ENCODE peak calls at places on chromosomes 7 and 10, in five cellular contexts. One of them, this sample, is unnamed. For H3K4me1, the result is how much of the 10 kb centered on the place peaks cover.

GRCh38 chr7:44650772-44651171 is 44.3 kb downstream of the OGDH start:
- DNase-seq in IMR-90: no peak
- DNase-seq in A549: no peak
- DNase-seq in pancreas: no peak
- DNase-seq in PC-3: no peak
- DNase-seq in this sample: no peak

GRCh38 chr7:121153995-121154394 is 165.5 kb downstream of the CPED1 start:
- DNase-seq in pancreas: no peak
- DNase-seq in A549: no peak
- DNase-seq in IMR-90: no peak
- DNase-seq in PC-3: no peak
- DNase-seq in this sample: peak

GRCh38 chr7:128755816-128756476 is 16.8 kb downstream of the CALU start:
- DNase-seq in IMR-90: peak
- DNase-seq in pancreas: no peak
- DNase-seq in A549: no peak
- DNase-seq in PC-3: no peak
- DNase-seq in this sample: peak

GRCh38 chr10:112026438-112026837 is 157.1 kb downstream of the GPAM start:
- DNase-seq in A549: no peak
- DNase-seq in IMR-90: no peak
- DNase-seq in PC-3: peak
- DNase-seq in pancreas: no peak
- DNase-seq in this sample: no peak

GRCh38 chr7:43758861-43759683 is 592 bp downstream of the BLVRA start:
- DNase-seq in IMR-90: peak
- DNase-seq in A549: no peak
- DNase-seq in pancreas: no peak
- DNase-seq in PC-3: peak
- DNase-seq in this sample: peak

GRCh38 chr10:78378192-78378591 is 344.5 kb downstream of the RPS24 start:
- DNase-seq in PC-3: no peak
- DNase-seq in IMR-90: no peak
- DNase-seq in pancreas: no peak
- DNase-seq in A549: no peak
- DNase-seq in this sample: no peak

GRCh38 chr7:98314469-98314868 is 33.0 kb downstream of the BRI3 start:
- DNase-seq in PC-3: no peak
- DNase-seq in pancreas: no peak
- DNase-seq in A549: no peak
- DNase-seq in IMR-90: peak
- DNase-seq in this sample: no peak

GRCh38 chr7:44964384-44964830 is 14.4 kb downstream of the MYO1G start:
- DNase-seq in pancreas: no peak
- DNase-seq in PC-3: no peak
- DNase-seq in A549: peak
- DNase-seq in IMR-90: peak
- DNase-seq in this sample: peak

GRCh38 chr10:60388709-60389241 is 900 bp downstream of the ANK3 start:
- DNase-seq in PC-3: peak
- DNase-seq in A549: no peak
- DNase-seq in IMR-90: no peak
- DNase-seq in pancreas: no peak
- DNase-seq in this sample: no peak

GRCh38 chr7:65731562-65732035 is 141.3 kb upstream of the VKORC1L1 start:
- DNase-seq in pancreas: peak
- DNase-seq in PC-3: no peak
- DNase-seq in A549: no peak
- DNase-seq in IMR-90: no peak
- DNase-seq in this sample: no peak

GRCh38 chr7:71682841-71683341 is 550.9 kb downstream of the GALNT17 start:
- DNase-seq in IMR-90: no peak
- DNase-seq in A549: no peak
- DNase-seq in pancreas: no peak
- DNase-seq in PC-3: no peak
- DNase-seq in this sample: no peak

GRCh38 chr7:74653686-74654181 is 3.8 kb upstream of the GTF2I start:
- DNase-seq in IMR-90: no peak
- DNase-seq in PC-3: no peak
- DNase-seq in A549: no peak
- DNase-seq in pancreas: no peak
- DNase-seq in this sample: no peak

GRCh38 chr10:53664620-53665019 is 892.0 kb upstream of the MBL2 start:
- DNase-seq in IMR-90: no peak
- DNase-seq in pancreas: no peak
- DNase-seq in PC-3: peak
- DNase-seq in A549: no peak
- DNase-seq in this sample: no peak

GRCh38 chr7:66826649-66827048 is 86.1 kb downstream of the RABGEF1 start:
- DNase-seq in pancreas: no peak
- DNase-seq in PC-3: no peak
- DNase-seq in A549: no peak
- DNase-seq in IMR-90: no peak
- DNase-seq in this sample: no peak

GRCh38 chr10:126391162-126391880 is 3.0 kb upstream of the ADAM12 start:
- DNase-seq in PC-3: no peak
- DNase-seq in A549: no peak
- DNase-seq in IMR-90: peak
- DNase-seq in pancreas: no peak
- DNase-seq in this sample: no peak

GRCh38 chr10:60733189-60733815 is 45.0 kb upstream of the CDK1 start:
- DNase-seq in pancreas: peak
- DNase-seq in IMR-90: no peak
- DNase-seq in PC-3: peak
- DNase-seq in A549: peak
- DNase-seq in this sample: peak

GRCh38 chr7:131826960-131827359 is 270.5 kb upstream of the PODXL start:
- DNase-seq in PC-3: no peak
- DNase-seq in IMR-90: no peak
- DNase-seq in pancreas: no peak
- DNase-seq in A549: peak
- DNase-seq in this sample: no peak

GRCh38 chr7:47502240-47502877 is 79.6 kb downstream of the TNS3 start:
- DNase-seq in IMR-90: no peak
- DNase-seq in A549: no peak
- DNase-seq in PC-3: no peak
- DNase-seq in pancreas: no peak
- DNase-seq in this sample: no peak

GRCh38 chr7:47505317-47506007 is 76.4 kb downstream of the TNS3 start:
- DNase-seq in PC-3: no peak
- DNase-seq in A549: no peak
- DNase-seq in pancreas: no peak
- DNase-seq in IMR-90: no peak
- DNase-seq in this sample: no peak

GRCh38 chr7:47503283-47503682 is 78.6 kb downstream of the TNS3 start:
- DNase-seq in IMR-90: peak
- DNase-seq in pancreas: no peak
- DNase-seq in PC-3: no peak
- DNase-seq in A549: no peak
- DNase-seq in this sample: peak

GRCh38 chr7:47506716-47507354 is 75.1 kb downstream of the TNS3 start:
- DNase-seq in PC-3: no peak
- DNase-seq in A549: no peak
- DNase-seq in IMR-90: peak
- DNase-seq in pancreas: no peak
- DNase-seq in this sample: peak

GRCh38 chr7:47504546-47505316 is 77.2 kb downstream of the TNS3 start:
- DNase-seq in pancreas: no peak
- DNase-seq in IMR-90: no peak
- DNase-seq in PC-3: no peak
- DNase-seq in A549: no peak
- DNase-seq in this sample: no peak
- H3K4me1 ChIP-seq in pancreas: under half
- H3K4me1 ChIP-seq in IMR-90: under half
- H3K4me1 ChIP-seq in PC-3: under half
- H3K4me1 ChIP-seq in A549: half or more
- H3K4me1 ChIP-seq in this sample: under half

GRCh38 chr7:130222-130572 is 62.2 kb upstream of the FAM20C start:
- DNase-seq in IMR-90: no peak
- DNase-seq in pancreas: no peak
- DNase-seq in A549: no peak
- DNase-seq in PC-3: no peak
- DNase-seq in this sample: no peak
- H3K4me3 ChIP-seq in IMR-90: no peak
- H3K4me3 ChIP-seq in pancreas: no peak
- H3K4me3 ChIP-seq in A549: no peak
- H3K4me3 ChIP-seq in PC-3: no peak
- H3K4me3 ChIP-seq in this sample: peak

GRCh38 chr10:119651514-119652327 is 541 bp downstream of the BAG3 start:
- DNase-seq in pancreas: peak
- DNase-seq in IMR-90: no peak
- DNase-seq in PC-3: no peak
- DNase-seq in A549: no peak
- DNase-seq in this sample: peak

GRCh38 chr10:119654540-119654939 is 3.4 kb downstream of the BAG3 start:
- DNase-seq in IMR-90: no peak
- DNase-seq in PC-3: peak
- DNase-seq in pancreas: no peak
- DNase-seq in A549: peak
- DNase-seq in this sample: no peak

GRCh38 chr10:119652361-119652760 is 1.2 kb downstream of the BAG3 start:
- DNase-seq in pancreas: no peak
- DNase-seq in IMR-90: peak
- DNase-seq in A549: peak
- DNase-seq in PC-3: peak
- DNase-seq in this sample: peak

GRCh38 chr10:119650692-119651513 is at the start of gene BAG3:
- DNase-seq in A549: peak
- DNase-seq in PC-3: peak
- DNase-seq in IMR-90: peak
- DNase-seq in pancreas: peak
- DNase-seq in this sample: peak

GRCh38 chr10:119653209-119653608 is 2.0 kb downstream of the BAG3 start:
- DNase-seq in PC-3: no peak
- DNase-seq in A549: no peak
- DNase-seq in pancreas: no peak
- DNase-seq in IMR-90: peak
- DNase-seq in this sample: peak
- H3K4me1 ChIP-seq in PC-3: under half
- H3K4me1 ChIP-seq in A549: under half
- H3K4me1 ChIP-seq in pancreas: under half
- H3K4me1 ChIP-seq in IMR-90: under half
- H3K4me1 ChIP-seq in this sample: half or more

GRCh38 chr7:95690367-95690947 is 81.9 kb upstream of the DYNC1I1 start:
- DNase-seq in A549: peak
- DNase-seq in IMR-90: peak
- DNase-seq in PC-3: peak
- DNase-seq in pancreas: no peak
- DNase-seq in this sample: peak
- H3K4me3 ChIP-seq in A549: peak
- H3K4me3 ChIP-seq in IMR-90: no peak
- H3K4me3 ChIP-seq in PC-3: no peak
- H3K4me3 ChIP-seq in pancreas: no peak
- H3K4me3 ChIP-seq in this sample: peak

DNA sequence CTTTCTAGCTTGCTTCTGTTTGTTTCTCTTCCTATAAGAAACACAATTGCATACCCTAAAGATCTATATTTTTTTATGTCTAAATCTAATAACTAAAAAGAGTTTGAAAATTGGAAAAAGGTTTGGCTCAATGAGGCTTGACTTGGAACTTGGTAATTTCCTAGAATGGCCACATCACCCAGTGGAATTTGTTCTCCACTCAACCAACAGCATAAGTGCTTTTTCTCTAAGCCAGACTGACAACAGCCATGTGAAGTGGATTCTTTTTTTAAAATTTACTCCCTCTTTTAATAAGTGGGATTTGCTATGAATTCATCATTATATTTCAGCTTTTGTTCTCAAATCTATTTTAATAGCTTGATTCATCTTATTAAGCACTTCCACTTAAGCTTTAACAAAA is 33.8 kb downstream of the GBF1 start:
- DNase-seq in A549: no peak
- DNase-seq in pancreas: no peak
- DNase-seq in IMR-90: no peak
- DNase-seq in PC-3: no peak
- DNase-seq in this sample: no peak
- H3K4me1 ChIP-seq in A549: under half
- H3K4me1 ChIP-seq in pancreas: under half
- H3K4me1 ChIP-seq in IMR-90: under half
- H3K4me1 ChIP-seq in PC-3: under half
- H3K4me1 ChIP-seq in this sample: under half

GRCh38 chr7:151247016-151247580 is 1.4 kb downstream of the SMARCD3 start:
- DNase-seq in A549: no peak
- DNase-seq in IMR-90: no peak
- DNase-seq in PC-3: no peak
- DNase-seq in pancreas: peak
- DNase-seq in this sample: peak

GRCh38 chr7:151244871-151245346 is 3.6 kb downstream of the SMARCD3 start:
- DNase-seq in IMR-90: no peak
- DNase-seq in A549: no peak
- DNase-seq in pancreas: no peak
- DNase-seq in PC-3: no peak
- DNase-seq in this sample: no peak

GRCh38 chr7:151245360-151246160 is 2.9 kb downstream of the SMARCD3 start:
- DNase-seq in A549: no peak
- DNase-seq in PC-3: peak
- DNase-seq in pancreas: peak
- DNase-seq in IMR-90: no peak
- DNase-seq in this sample: peak

GRCh38 chr7:151247611-151248176 is 800 bp downstream of the SMARCD3 start:
- DNase-seq in pancreas: peak
- DNase-seq in A549: no peak
- DNase-seq in PC-3: no peak
- DNase-seq in IMR-90: no peak
- DNase-seq in this sample: peak

GRCh38 chr7:151246161-151247015 is 2.1 kb downstream of the SMARCD3 start:
- DNase-seq in PC-3: no peak
- DNase-seq in pancreas: peak
- DNase-seq in A549: peak
- DNase-seq in IMR-90: no peak
- DNase-seq in this sample: no peak
- H3K4me3 ChIP-seq in PC-3: no peak
- H3K4me3 ChIP-seq in pancreas: no peak
- H3K4me3 ChIP-seq in A549: peak
- H3K4me3 ChIP-seq in IMR-90: no peak
- H3K4me3 ChIP-seq in this sample: peak